ENCODE peak calls at places on chromosome 4, in eight cellular contexts. One of them, this sample, is unnamed.

GRCh38 chr4:156971623-156972369 is at the start of gene PDGFC:
- DNase-seq in prostate gland: peak
- DNase-seq in ovary: peak
- DNase-seq in uterus: peak
- DNase-seq in stomach: peak
- DNase-seq in K562: peak
- DNase-seq in spleen: peak
- DNase-seq in esophagus muscularis mucosa: peak
- DNase-seq in this sample: peak

GRCh38 chr4:68874507-68874906 is 58.7 kb downstream of the UGT2B10 start:
- DNase-seq in prostate gland: no peak
- DNase-seq in ovary: no peak
- DNase-seq in uterus: no peak
- DNase-seq in stomach: no peak
- DNase-seq in K562: no peak
- DNase-seq in spleen: no peak
- DNase-seq in esophagus muscularis mucosa: no peak
- DNase-seq in this sample: no peak

GRCh38 chr4:141810038-141810701 is 173.8 kb downstream of the IL15 start:
- DNase-seq in prostate gland: no peak
- DNase-seq in ovary: no peak
- DNase-seq in uterus: no peak
- DNase-seq in stomach: no peak
- DNase-seq in K562: no peak
- DNase-seq in spleen: no peak
- DNase-seq in esophagus muscularis mucosa: no peak
- DNase-seq in this sample: no peak

GRCh38 chr4:90357117-90357710 is 230.0 kb downstream of the CCSER1 start:
- DNase-seq in prostate gland: no peak
- DNase-seq in ovary: no peak
- DNase-seq in uterus: no peak
- DNase-seq in stomach: no peak
- DNase-seq in K562: peak
- DNase-seq in spleen: no peak
- DNase-seq in esophagus muscularis mucosa: no peak
- DNase-seq in this sample: peak

GRCh38 chr4:145098675-145099037 is 545 bp downstream of the ABCE1 start:
- DNase-seq in prostate gland: peak
- DNase-seq in ovary: no peak
- DNase-seq in uterus: no peak
- DNase-seq in stomach: no peak
- DNase-seq in K562: peak
- DNase-seq in spleen: no peak
- DNase-seq in esophagus muscularis mucosa: no peak
- DNase-seq in this sample: peak

GRCh38 chr4:152894673-152895072 is 41.5 kb upstream of the FHDC1 start:
- DNase-seq in prostate gland: no peak
- DNase-seq in ovary: no peak
- DNase-seq in uterus: no peak
- DNase-seq in stomach: no peak
- DNase-seq in K562: no peak
- DNase-seq in spleen: no peak
- DNase-seq in esophagus muscularis mucosa: no peak
- DNase-seq in this sample: no peak

GRCh38 chr4:128228778-128229457 is 58.7 kb downstream of the PGRMC2 start:
- DNase-seq in prostate gland: no peak
- DNase-seq in ovary: no peak
- DNase-seq in uterus: no peak
- DNase-seq in stomach: no peak
- DNase-seq in K562: no peak
- DNase-seq in spleen: no peak
- DNase-seq in esophagus muscularis mucosa: no peak
- DNase-seq in this sample: no peak

GRCh38 chr4:5204781-5205180 is 153.5 kb downstream of the STK32B start:
- DNase-seq in prostate gland: no peak
- DNase-seq in ovary: no peak
- DNase-seq in uterus: peak
- DNase-seq in stomach: no peak
- DNase-seq in K562: no peak
- DNase-seq in spleen: no peak
- DNase-seq in esophagus muscularis mucosa: no peak
- DNase-seq in this sample: no peak

GRCh38 chr4:41359069-41359769 is 102.5 kb downstream of the UCHL1 start:
- DNase-seq in prostate gland: no peak
- DNase-seq in ovary: no peak
- DNase-seq in uterus: no peak
- DNase-seq in stomach: no peak
- DNase-seq in K562: no peak
- DNase-seq in spleen: peak
- DNase-seq in esophagus muscularis mucosa: no peak
- DNase-seq in this sample: no peak

GRCh38 chr4:41359836-41360213 is 103.1 kb downstream of the UCHL1 start:
- DNase-seq in prostate gland: no peak
- DNase-seq in ovary: no peak
- DNase-seq in uterus: no peak
- DNase-seq in stomach: no peak
- DNase-seq in K562: no peak
- DNase-seq in spleen: no peak
- DNase-seq in esophagus muscularis mucosa: no peak
- DNase-seq in this sample: no peak

GRCh38 chr4:41360911-41361830 is 104.4 kb downstream of the UCHL1 start:
- DNase-seq in prostate gland: peak
- DNase-seq in ovary: peak
- DNase-seq in uterus: no peak
- DNase-seq in stomach: peak
- DNase-seq in K562: no peak
- DNase-seq in spleen: peak
- DNase-seq in esophagus muscularis mucosa: no peak
- DNase-seq in this sample: no peak

GRCh38 chr4:41361831-41362646 is 105.3 kb downstream of the UCHL1 start:
- DNase-seq in prostate gland: no peak
- DNase-seq in ovary: no peak
- DNase-seq in uterus: no peak
- DNase-seq in stomach: no peak
- DNase-seq in K562: no peak
- DNase-seq in spleen: no peak
- DNase-seq in esophagus muscularis mucosa: no peak
- DNase-seq in this sample: no peak

GRCh38 chr4:41360214-41360910 is 103.6 kb downstream of the UCHL1 start:
- DNase-seq in prostate gland: peak
- DNase-seq in ovary: peak
- DNase-seq in uterus: no peak
- DNase-seq in stomach: peak
- DNase-seq in K562: peak
- DNase-seq in spleen: peak
- DNase-seq in esophagus muscularis mucosa: no peak
- DNase-seq in this sample: no peak
- TF ChIP-seq POLR2A in prostate gland: no peak
- TF ChIP-seq POLR2A in ovary: no peak
- TF ChIP-seq POLR2A in uterus: no peak
- TF ChIP-seq POLR2A in stomach: no peak
- TF ChIP-seq POLR2A in K562: no peak
- TF ChIP-seq POLR2A in spleen: no peak
- TF ChIP-seq POLR2A in esophagus muscularis mucosa: no peak
- TF ChIP-seq POLR2A in this sample: no peak

GRCh38 chr4:25862411-25863346 is at the start of gene SEL1L3:
- DNase-seq in prostate gland: peak
- DNase-seq in ovary: no peak
- DNase-seq in uterus: no peak
- DNase-seq in stomach: peak
- DNase-seq in K562: peak
- DNase-seq in spleen: peak
- DNase-seq in esophagus muscularis mucosa: no peak
- DNase-seq in this sample: peak

GRCh38 chr4:25861951-25862410 is 807 bp downstream of the SEL1L3 start:
- DNase-seq in prostate gland: peak
- DNase-seq in ovary: no peak
- DNase-seq in uterus: no peak
- DNase-seq in stomach: no peak
- DNase-seq in K562: no peak
- DNase-seq in spleen: no peak
- DNase-seq in esophagus muscularis mucosa: no peak
- DNase-seq in this sample: peak

GRCh38 chr4:25860586-25861421 is 2.0 kb downstream of the SEL1L3 start:
- DNase-seq in prostate gland: no peak
- DNase-seq in ovary: no peak
- DNase-seq in uterus: no peak
- DNase-seq in stomach: peak
- DNase-seq in K562: peak
- DNase-seq in spleen: peak
- DNase-seq in esophagus muscularis mucosa: no peak
- DNase-seq in this sample: peak

GRCh38 chr4:25859429-25860148 is 3.2 kb downstream of the SEL1L3 start:
- DNase-seq in prostate gland: no peak
- DNase-seq in ovary: no peak
- DNase-seq in uterus: no peak
- DNase-seq in stomach: no peak
- DNase-seq in K562: no peak
- DNase-seq in spleen: no peak
- DNase-seq in esophagus muscularis mucosa: no peak
- DNase-seq in this sample: no peak

GRCh38 chr4:25861422-25861926 is 1.3 kb downstream of the SEL1L3 start:
- DNase-seq in prostate gland: no peak
- DNase-seq in ovary: no peak
- DNase-seq in uterus: no peak
- DNase-seq in stomach: no peak
- DNase-seq in K562: peak
- DNase-seq in spleen: no peak
- DNase-seq in esophagus muscularis mucosa: no peak
- DNase-seq in this sample: peak
- TF ChIP-seq POLR2A in prostate gland: no peak
- TF ChIP-seq POLR2A in ovary: no peak
- TF ChIP-seq POLR2A in uterus: no peak
- TF ChIP-seq POLR2A in stomach: no peak
- TF ChIP-seq POLR2A in K562: peak
- TF ChIP-seq POLR2A in spleen: no peak
- TF ChIP-seq POLR2A in esophagus muscularis mucosa: no peak
- TF ChIP-seq POLR2A in this sample: peak

DNA sequence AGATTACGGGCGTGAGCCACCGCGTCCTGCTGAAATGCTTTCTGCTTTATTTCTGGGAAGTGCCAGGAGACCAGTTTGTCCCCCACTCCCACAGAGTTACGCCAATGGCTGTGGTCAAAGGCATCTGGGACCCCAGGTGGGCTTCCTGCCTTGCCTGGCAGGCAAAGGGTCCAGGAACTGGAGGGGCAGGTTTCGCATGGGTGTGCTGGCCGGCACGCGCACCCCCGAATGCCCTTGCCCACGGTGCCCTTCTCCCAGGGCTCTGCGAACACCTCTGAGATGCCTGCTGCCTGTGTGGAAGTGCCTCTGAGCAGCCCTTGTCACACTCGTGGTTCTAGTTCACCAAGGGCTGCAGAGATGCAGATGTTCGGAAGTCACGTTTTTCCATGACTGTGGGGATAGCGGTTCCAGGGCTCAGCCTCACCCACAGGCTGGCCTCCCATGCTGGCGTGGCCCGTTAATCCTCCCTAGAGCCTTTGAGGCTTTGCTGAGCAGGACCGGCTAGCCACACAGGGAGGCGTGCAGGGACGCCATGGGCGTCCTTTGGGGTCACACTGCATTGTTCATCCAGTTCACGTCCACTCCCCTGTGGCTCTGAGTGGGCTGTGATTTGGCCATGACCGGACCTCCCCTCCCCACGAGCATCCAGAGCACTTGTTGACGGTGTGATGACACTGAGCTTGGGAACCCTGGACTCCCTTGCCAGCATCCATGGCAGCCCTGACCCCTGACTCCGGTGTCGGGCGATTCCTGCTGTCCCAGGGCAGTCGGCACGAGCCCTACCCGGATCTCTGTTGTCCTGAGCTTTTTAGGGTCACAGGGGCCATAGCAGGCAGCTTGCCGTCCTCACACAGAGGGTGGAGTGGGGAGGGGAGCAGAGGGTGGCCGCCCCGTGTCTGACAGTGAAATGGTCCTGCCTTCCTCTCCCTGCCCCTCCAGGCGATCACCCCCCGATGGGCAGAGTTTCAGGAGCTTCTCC is 12.7 kb upstream of the ADD1 start:
- DNase-seq in prostate gland: no peak
- DNase-seq in ovary: peak
- DNase-seq in uterus: no peak
- DNase-seq in stomach: peak
- DNase-seq in K562: no peak
- DNase-seq in spleen: peak
- DNase-seq in esophagus muscularis mucosa: no peak
- DNase-seq in this sample: no peak
- TF ChIP-seq POLR2A in prostate gland: no peak
- TF ChIP-seq POLR2A in ovary: no peak
- TF ChIP-seq POLR2A in uterus: no peak
- TF ChIP-seq POLR2A in stomach: no peak
- TF ChIP-seq POLR2A in K562: no peak
- TF ChIP-seq POLR2A in spleen: no peak
- TF ChIP-seq POLR2A in esophagus muscularis mucosa: no peak
- TF ChIP-seq POLR2A in this sample: no peak

DNA sequence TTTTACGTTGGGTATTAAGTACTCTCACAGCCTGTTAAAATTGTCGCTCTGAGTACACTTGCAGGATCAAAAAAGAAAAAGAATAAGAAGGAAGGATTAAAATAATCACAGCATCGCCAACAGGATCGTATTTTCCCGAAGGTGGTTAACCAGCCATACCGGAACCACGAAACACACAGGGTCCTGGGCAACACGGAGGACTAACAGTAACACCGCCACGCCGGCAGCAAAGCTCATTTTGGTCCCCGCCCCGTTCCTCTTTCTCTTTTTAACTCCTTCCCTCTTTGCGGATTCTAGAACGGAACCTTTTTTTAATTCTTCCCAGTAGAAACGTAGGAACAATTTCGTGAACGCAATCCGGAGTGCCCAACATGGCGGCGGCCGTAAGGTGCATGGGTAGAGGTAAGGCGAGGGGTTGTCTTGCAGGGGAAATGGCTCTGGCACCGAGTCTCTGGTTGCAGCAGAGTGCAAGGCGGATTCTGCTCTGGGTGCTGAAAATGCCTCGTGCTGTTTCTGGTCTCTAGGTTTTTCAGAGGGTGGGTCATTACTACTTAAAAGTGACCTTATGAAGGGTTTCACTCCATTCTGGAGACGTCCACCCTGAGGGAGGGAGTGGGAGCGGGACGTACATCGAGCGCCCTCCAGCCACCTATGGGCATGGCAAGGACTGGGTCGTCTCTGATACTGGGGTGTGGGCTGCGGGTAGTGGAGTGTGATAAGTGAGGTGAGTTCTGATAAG is at the start of gene MRPL1:
- DNase-seq in prostate gland: peak
- DNase-seq in ovary: peak
- DNase-seq in uterus: peak
- DNase-seq in stomach: peak
- DNase-seq in K562: peak
- DNase-seq in spleen: peak
- DNase-seq in esophagus muscularis mucosa: peak
- DNase-seq in this sample: peak
- TF ChIP-seq POLR2A in prostate gland: peak
- TF ChIP-seq POLR2A in ovary: peak
- TF ChIP-seq POLR2A in uterus: peak
- TF ChIP-seq POLR2A in stomach: no peak
- TF ChIP-seq POLR2A in K562: peak
- TF ChIP-seq POLR2A in spleen: no peak
- TF ChIP-seq POLR2A in esophagus muscularis mucosa: no peak
- TF ChIP-seq POLR2A in this sample: peak

GRCh38 chr4:42627887-42628646 is 28.8 kb downstream of the ATP8A1 start:
- DNase-seq in prostate gland: no peak
- DNase-seq in ovary: peak
- DNase-seq in uterus: peak
- DNase-seq in stomach: peak
- DNase-seq in K562: no peak
- DNase-seq in spleen: peak
- DNase-seq in esophagus muscularis mucosa: no peak
- DNase-seq in this sample: peak
- TF ChIP-seq POLR2A in prostate gland: no peak
- TF ChIP-seq POLR2A in ovary: no peak
- TF ChIP-seq POLR2A in uterus: no peak
- TF ChIP-seq POLR2A in stomach: no peak
- TF ChIP-seq POLR2A in K562: no peak
- TF ChIP-seq POLR2A in spleen: no peak
- TF ChIP-seq POLR2A in esophagus muscularis mucosa: no peak
- TF ChIP-seq POLR2A in this sample: no peak